ENCODE peak calls at places on chromosomes 2 and 18, in seven cellular contexts. One of them, this sample, is unnamed.

GRCh38 chr2:180682871-180683270 is 297.5 kb upstream of the UBE2E3 start:
- DNase-seq in right cardiac atrium: no peak
- DNase-seq in GM12865: no peak
- DNase-seq in mesendoderm: no peak
- DNase-seq in tibial nerve: no peak
- DNase-seq in cardiac muscle cell: no peak
- DNase-seq in neural progenitor cell: no peak
- DNase-seq in this sample: no peak

GRCh38 chr2:239516286-239516953 is 115.6 kb upstream of the HDAC4 start:
- DNase-seq in tibial nerve: no peak
- DNase-seq in mesendoderm: no peak
- DNase-seq in neural progenitor cell: no peak
- DNase-seq in right cardiac atrium: peak
- DNase-seq in cardiac muscle cell: no peak
- DNase-seq in GM12865: no peak
- DNase-seq in this sample: no peak

GRCh38 chr2:233384811-233385488 is 30.7 kb downstream of the DGKD start:
- DNase-seq in mesendoderm: no peak
- DNase-seq in neural progenitor cell: no peak
- DNase-seq in tibial nerve: no peak
- DNase-seq in cardiac muscle cell: no peak
- DNase-seq in GM12865: peak
- DNase-seq in right cardiac atrium: no peak
- DNase-seq in this sample: no peak

GRCh38 chr2:98771771-98772521 is 41.0 kb upstream of the MGAT4A start:
- DNase-seq in cardiac muscle cell: peak
- DNase-seq in GM12865: peak
- DNase-seq in neural progenitor cell: no peak
- DNase-seq in tibial nerve: no peak
- DNase-seq in mesendoderm: no peak
- DNase-seq in right cardiac atrium: no peak
- DNase-seq in this sample: no peak

GRCh38 chr2:217858519-217859466 is 144.0 kb downstream of the TNS1 start:
- DNase-seq in right cardiac atrium: peak
- DNase-seq in cardiac muscle cell: peak
- DNase-seq in mesendoderm: peak
- DNase-seq in tibial nerve: peak
- DNase-seq in neural progenitor cell: peak
- DNase-seq in GM12865: no peak
- DNase-seq in this sample: peak

GRCh38 chr2:39732492-39732891 is 46.6 kb downstream of the THUMPD2 start:
- DNase-seq in neural progenitor cell: no peak
- DNase-seq in cardiac muscle cell: peak
- DNase-seq in right cardiac atrium: no peak
- DNase-seq in tibial nerve: no peak
- DNase-seq in GM12865: no peak
- DNase-seq in mesendoderm: no peak
- DNase-seq in this sample: no peak

GRCh38 chr2:43537137-43537536 is 58.7 kb downstream of the THADA start:
- DNase-seq in right cardiac atrium: no peak
- DNase-seq in mesendoderm: no peak
- DNase-seq in GM12865: no peak
- DNase-seq in cardiac muscle cell: no peak
- DNase-seq in tibial nerve: no peak
- DNase-seq in neural progenitor cell: no peak
- DNase-seq in this sample: no peak

GRCh38 chr18:59376351-59376935 is 17.4 kb upstream of the LMAN1 start:
- DNase-seq in GM12865: no peak
- DNase-seq in tibial nerve: no peak
- DNase-seq in mesendoderm: peak
- DNase-seq in right cardiac atrium: no peak
- DNase-seq in cardiac muscle cell: no peak
- DNase-seq in neural progenitor cell: peak
- DNase-seq in this sample: no peak

GRCh38 chr2:114192362-114192761 is 250.1 kb upstream of the DPP10 start:
- DNase-seq in cardiac muscle cell: peak
- DNase-seq in GM12865: no peak
- DNase-seq in right cardiac atrium: no peak
- DNase-seq in neural progenitor cell: no peak
- DNase-seq in mesendoderm: peak
- DNase-seq in tibial nerve: no peak
- DNase-seq in this sample: no peak

GRCh38 chr2:71129114-71129890 is 727 bp downstream of the MCEE start:
- DNase-seq in tibial nerve: peak
- DNase-seq in neural progenitor cell: no peak
- DNase-seq in GM12865: no peak
- DNase-seq in right cardiac atrium: no peak
- DNase-seq in cardiac muscle cell: peak
- DNase-seq in mesendoderm: peak
- DNase-seq in this sample: no peak

GRCh38 chr18:69839497-69839896 is 108.2 kb downstream of the CD226 start:
- DNase-seq in mesendoderm: no peak
- DNase-seq in cardiac muscle cell: no peak
- DNase-seq in neural progenitor cell: no peak
- DNase-seq in GM12865: no peak
- DNase-seq in right cardiac atrium: no peak
- DNase-seq in tibial nerve: no peak
- DNase-seq in this sample: no peak

GRCh38 chr2:205539603-205540002 is 142.7 kb upstream of the NRP2 start:
- DNase-seq in right cardiac atrium: no peak
- DNase-seq in GM12865: peak
- DNase-seq in mesendoderm: peak
- DNase-seq in cardiac muscle cell: no peak
- DNase-seq in tibial nerve: no peak
- DNase-seq in neural progenitor cell: no peak
- DNase-seq in this sample: no peak

GRCh38 chr2:102801098-102801718 is 39.4 kb downstream of the TMEM182 start:
- DNase-seq in tibial nerve: no peak
- DNase-seq in cardiac muscle cell: peak
- DNase-seq in neural progenitor cell: peak
- DNase-seq in mesendoderm: peak
- DNase-seq in GM12865: peak
- DNase-seq in right cardiac atrium: peak
- DNase-seq in this sample: no peak

GRCh38 chr2:224569654-224570053 is 15.5 kb downstream of the CUL3 start:
- DNase-seq in GM12865: no peak
- DNase-seq in cardiac muscle cell: no peak
- DNase-seq in mesendoderm: no peak
- DNase-seq in right cardiac atrium: no peak
- DNase-seq in tibial nerve: no peak
- DNase-seq in neural progenitor cell: no peak
- DNase-seq in this sample: no peak

GRCh38 chr18:57780318-57781127 is 22.6 kb downstream of the ATP8B1 start:
- DNase-seq in mesendoderm: peak
- DNase-seq in tibial nerve: no peak
- DNase-seq in GM12865: peak
- DNase-seq in cardiac muscle cell: peak
- DNase-seq in neural progenitor cell: no peak
- DNase-seq in right cardiac atrium: no peak
- DNase-seq in this sample: no peak

GRCh38 chr2:239917957-239918481 is 107.1 kb downstream of the NDUFA10 start:
- DNase-seq in tibial nerve: no peak
- DNase-seq in right cardiac atrium: no peak
- DNase-seq in mesendoderm: no peak
- DNase-seq in neural progenitor cell: no peak
- DNase-seq in cardiac muscle cell: no peak
- DNase-seq in GM12865: no peak
- DNase-seq in this sample: peak

GRCh38 chr2:113156278-113157107 is 17.3 kb upstream of the PSD4 start:
- DNase-seq in right cardiac atrium: no peak
- DNase-seq in tibial nerve: no peak
- DNase-seq in mesendoderm: peak
- DNase-seq in GM12865: no peak
- DNase-seq in neural progenitor cell: no peak
- DNase-seq in cardiac muscle cell: no peak
- DNase-seq in this sample: no peak

DNA sequence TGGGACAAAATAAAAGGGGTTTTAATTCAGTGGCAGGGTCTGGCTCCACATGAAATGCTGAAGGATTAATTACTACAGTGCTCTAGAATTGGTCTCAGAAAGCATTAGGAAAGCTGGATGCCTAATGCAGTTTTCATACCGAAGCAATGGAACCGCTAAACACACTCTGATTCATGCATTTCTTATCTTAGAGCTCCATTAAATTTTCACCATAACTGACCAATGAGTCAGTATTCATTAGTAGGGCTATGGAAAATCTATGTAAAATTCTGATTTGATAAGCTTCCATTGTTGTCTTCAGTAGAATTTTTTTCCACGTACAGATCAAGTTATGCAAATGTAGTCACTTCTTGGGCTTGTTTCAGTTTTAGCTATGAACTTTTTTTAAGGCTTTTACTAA is 359.9 kb downstream of the ARHGAP15 start:
- DNase-seq in GM12865: no peak
- DNase-seq in tibial nerve: no peak
- DNase-seq in mesendoderm: no peak
- DNase-seq in cardiac muscle cell: peak
- DNase-seq in neural progenitor cell: no peak
- DNase-seq in right cardiac atrium: no peak
- DNase-seq in this sample: no peak
- H3K4me3 ChIP-seq in GM12865: no peak
- H3K4me3 ChIP-seq in tibial nerve: no peak
- H3K4me3 ChIP-seq in mesendoderm: no peak
- H3K4me3 ChIP-seq in cardiac muscle cell: no peak
- H3K4me3 ChIP-seq in neural progenitor cell: no peak
- H3K4me3 ChIP-seq in right cardiac atrium: peak
- H3K4me3 ChIP-seq in this sample: no peak

GRCh38 chr18:686339-687111 is 25.9 kb downstream of the ENOSF1 start:
- DNase-seq in tibial nerve: no peak
- DNase-seq in right cardiac atrium: no peak
- DNase-seq in GM12865: no peak
- DNase-seq in neural progenitor cell: peak
- DNase-seq in mesendoderm: peak
- DNase-seq in cardiac muscle cell: peak
- DNase-seq in this sample: no peak
- H3K4me3 ChIP-seq in tibial nerve: no peak
- H3K4me3 ChIP-seq in right cardiac atrium: no peak
- H3K4me3 ChIP-seq in GM12865: no peak
- H3K4me3 ChIP-seq in neural progenitor cell: peak
- H3K4me3 ChIP-seq in mesendoderm: no peak
- H3K4me3 ChIP-seq in cardiac muscle cell: no peak
- H3K4me3 ChIP-seq in this sample: no peak

GRCh38 chr2:144500567-144500966 is 19.4 kb downstream of the ZEB2 start:
- DNase-seq in neural progenitor cell: no peak
- DNase-seq in mesendoderm: no peak
- DNase-seq in cardiac muscle cell: no peak
- DNase-seq in right cardiac atrium: no peak
- DNase-seq in GM12865: no peak
- DNase-seq in tibial nerve: no peak
- DNase-seq in this sample: no peak
- H3K4me3 ChIP-seq in neural progenitor cell: no peak
- H3K4me3 ChIP-seq in mesendoderm: no peak
- H3K4me3 ChIP-seq in cardiac muscle cell: no peak
- H3K4me3 ChIP-seq in right cardiac atrium: no peak
- H3K4me3 ChIP-seq in GM12865: no peak
- H3K4me3 ChIP-seq in tibial nerve: no peak
- H3K4me3 ChIP-seq in this sample: no peak

DNA sequence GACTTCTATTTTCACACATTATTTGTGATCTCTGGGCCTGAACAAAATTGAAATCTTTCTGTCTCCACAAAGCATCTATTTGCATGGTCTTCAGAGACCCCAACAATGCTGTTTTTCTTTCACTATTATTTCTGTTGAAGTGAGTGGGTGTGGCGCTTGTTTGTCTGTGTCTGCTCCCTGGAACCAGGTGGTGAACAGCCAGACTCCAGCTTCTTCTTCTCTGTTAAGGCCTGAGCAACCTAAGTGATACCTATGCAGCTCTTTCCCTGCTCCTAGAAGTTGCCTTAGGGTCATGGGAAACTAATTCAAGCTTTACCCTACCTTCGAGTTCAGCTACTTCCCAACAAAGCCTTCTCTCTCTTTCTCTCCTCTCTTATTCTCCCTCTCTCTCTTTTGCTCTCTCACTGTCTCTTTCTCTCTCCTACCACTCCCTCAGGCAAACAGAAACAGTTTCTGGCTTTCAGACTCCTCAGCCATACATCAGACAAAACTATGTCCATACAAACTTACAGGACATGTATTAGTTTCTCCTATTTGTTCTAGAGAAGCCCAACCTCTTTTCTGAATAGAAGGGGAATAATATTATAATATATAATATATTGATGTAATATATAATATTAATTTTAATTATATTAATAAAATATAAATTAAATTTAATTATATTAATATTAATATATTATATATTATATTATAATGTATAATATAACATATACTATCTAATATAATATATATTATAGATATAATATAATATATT is 552.5 kb downstream of the DSC3 start:
- DNase-seq in neural progenitor cell: no peak
- DNase-seq in tibial nerve: no peak
- DNase-seq in mesendoderm: no peak
- DNase-seq in right cardiac atrium: no peak
- DNase-seq in cardiac muscle cell: no peak
- DNase-seq in GM12865: no peak
- DNase-seq in this sample: no peak
- H3K4me3 ChIP-seq in neural progenitor cell: no peak
- H3K4me3 ChIP-seq in tibial nerve: no peak
- H3K4me3 ChIP-seq in mesendoderm: no peak
- H3K4me3 ChIP-seq in right cardiac atrium: no peak
- H3K4me3 ChIP-seq in cardiac muscle cell: no peak
- H3K4me3 ChIP-seq in GM12865: no peak
- H3K4me3 ChIP-seq in this sample: no peak

DNA sequence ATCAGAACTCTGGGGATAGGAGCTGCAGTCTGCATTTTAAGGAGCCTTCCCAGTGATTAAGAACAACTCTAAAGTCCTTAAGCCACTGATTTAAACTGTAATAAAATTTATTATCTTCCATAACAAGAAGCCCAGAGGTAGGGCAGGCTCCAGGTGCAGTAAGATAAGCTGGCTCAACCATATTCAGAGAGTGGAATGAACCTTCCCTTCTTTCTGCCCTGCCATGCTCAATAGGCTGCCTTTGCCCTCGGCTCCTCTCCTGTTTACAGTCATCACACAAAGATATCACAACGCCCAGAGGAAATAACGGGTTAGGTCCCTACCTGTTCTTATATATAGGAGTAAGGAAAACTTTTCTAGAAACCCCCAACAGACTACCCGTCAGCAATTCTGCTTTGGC is 90.5 kb upstream of the CDCA7 start:
- DNase-seq in mesendoderm: no peak
- DNase-seq in tibial nerve: no peak
- DNase-seq in right cardiac atrium: no peak
- DNase-seq in cardiac muscle cell: no peak
- DNase-seq in GM12865: no peak
- DNase-seq in neural progenitor cell: no peak
- DNase-seq in this sample: no peak
- H3K4me3 ChIP-seq in mesendoderm: no peak
- H3K4me3 ChIP-seq in tibial nerve: no peak
- H3K4me3 ChIP-seq in right cardiac atrium: no peak
- H3K4me3 ChIP-seq in cardiac muscle cell: no peak
- H3K4me3 ChIP-seq in GM12865: no peak
- H3K4me3 ChIP-seq in neural progenitor cell: no peak
- H3K4me3 ChIP-seq in this sample: no peak

This sample was measured in suprapubic skin.